ENCODE peak calls at places on chromosomes 3 and 15, in six cellular contexts. J is thyroid gland; F is brain microvascular endothelial cell; B is DMS153; G is stimulated activated CD8-positive, alpha-beta memory T cell treated with anti-CD3 and anti-CD28 coated beads, Interleukin-15, amount 100 ng/mL, for 1 hour; Y is non-pigmented ciliary epithelial cell. O is an unnamed sample.

GRCh38 chr3:69500604-69501003 is 114.7 kb upstream of the FRMD4B start:
- DNase-seq in J (no peak), F (no peak), B (no peak), G (no peak), Y (no peak), O (peak; percentile 49)

GRCh38 chr3:150739877-150740645 is 22.9 kb downstream of the SIAH2 start:
- DNase-seq in J (no peak), F (no peak), B (no peak), G (no peak), Y (no peak), O (no peak)

GRCh38 chr3:123655400-123655799 is 70.5 kb upstream of the HACD2 start:
- DNase-seq in J (no peak), F (no peak), B (no peak), G (no peak), Y (no peak), O (no peak)

GRCh38 chr3:152779649-152780048 is 55.3 kb upstream of the P2RY1 start:
- DNase-seq in J (no peak), F (peak; percentile 2), B (no peak), G (no peak), Y (no peak), O (no peak)

GRCh38 chr3:84110787-84111186 is 848.0 kb upstream of the CADM2 start:
- DNase-seq in J (no peak), F (no peak), B (no peak), G (no peak), Y (no peak), O (no peak)

GRCh38 chr3:161914703-161915102 is 418.1 kb downstream of the OTOL1 start:
- DNase-seq in J (no peak), F (peak; percentile 81), B (peak; percentile 7), G (no peak), Y (peak; percentile 79), O (peak; percentile 70)

GRCh38 chr3:46882377-46883015 is 5.0 kb downstream of the PTH1R start:
- DNase-seq in J (no peak), F (no peak), B (no peak), G (no peak), Y (no peak), O (no peak)

GRCh38 chr3:151838574-151839312 is 24.8 kb downstream of the AADAC start:
- DNase-seq in J (peak; percentile 37), F (peak; percentile 76), B (peak; percentile 5), G (no peak), Y (peak; percentile 59), O (peak; percentile 60)

GRCh38 chr3:158573714-158574113 is 2.7 kb downstream of the MLF1 start:
- DNase-seq in J (no peak), F (no peak), B (no peak), G (no peak), Y (no peak), O (no peak)

GRCh38 chr3:36219398-36219797 is 160.9 kb upstream of the STAC start:
- DNase-seq in J (no peak), F (peak; percentile 44), B (no peak), G (no peak), Y (peak; percentile 55), O (no peak)

GRCh38 chr3:160400048-160400630 is 689 bp downstream of the SMC4 start:
- DNase-seq in J (peak; percentile 52), F (peak; percentile 57), B (no peak), G (no peak), Y (no peak), O (no peak)

GRCh38 chr15:66287461-66288055 is 5.8 kb upstream of the DIS3L start:
- DNase-seq in J (no peak), F (no peak), B (no peak), G (no peak), Y (no peak), O (peak; percentile 25)

GRCh38 chr3:194736277-194736895 is 50.7 kb downstream of the FAM43A start:
- DNase-seq in J (no peak), F (no peak), B (no peak), G (no peak), Y (no peak), O (no peak)

GRCh38 chr3:72473156-72473555 is 375.1 kb downstream of the SHQ1 start:
- DNase-seq in J (no peak), F (no peak), B (no peak), G (no peak), Y (no peak), O (no peak)

GRCh38 chr3:29381595-29381994 is 100.7 kb downstream of the RBMS3 start:
- DNase-seq in J (no peak), F (peak; percentile 40), B (no peak), G (no peak), Y (no peak), O (no peak)